ENCODE peak calls at places on chromosome 6, in ten cellular contexts. B is brain microvascular endothelial cell, O is WTC11, C is HEK293T, W is ACHN, N is H7, M is SW480, L is activated T-cell treated with anti-CD3 and anti-CD28 coated beads for 24 hours, P is HS-27A, Z is Right ventricle myocardium superior. I is an unnamed sample.

GRCh38 chr6:156395276-156395675 is 381.9 kb upstream of the ARID1B start:
- DNase-seq in B (no peak), O (no peak), C (no peak), W (no peak), N (no peak), M (no peak), L (peak), P (no peak), Z (no peak), I (no peak)

GRCh38 chr6:134520181-134521115 is 202.5 kb upstream of the SGK1 start:
- DNase-seq in B (no peak), O (no peak), C (no peak), W (peak), N (no peak), M (no peak), L (no peak), P (no peak), Z (no peak), I (peak)

GRCh38 chr6:140320799-140321099 is 946.3 kb upstream of the CITED2 start:
- DNase-seq in B (no peak), O (no peak), C (no peak), W (no peak), N (no peak), M (no peak), L (no peak), P (no peak), Z (no peak), I (no peak)

GRCh38 chr6:56959094-56959493 is 4.2 kb downstream of the BEND6 start:
- DNase-seq in B (no peak), O (no peak), C (no peak), W (no peak), N (no peak), M (no peak), L (no peak), P (no peak), Z (no peak), I (peak)

GRCh38 chr6:31001489-31001888 is 8.8 kb upstream of the MUC22 start:
- DNase-seq in B (no peak), O (no peak), C (no peak), W (no peak), N (no peak), M (no peak), L (no peak), P (no peak), Z (no peak), I (no peak)

GRCh38 chr6:146915671-146916127 is 288.5 kb upstream of the STXBP5 start:
- DNase-seq in B (peak), O (no peak), C (no peak), W (peak), N (no peak), M (no peak), L (no peak), P (peak), Z (no peak), I (peak)

GRCh38 chr6:136723780-136724179 is 68.5 kb downstream of the MAP3K5 start:
- DNase-seq in B (no peak), O (no peak), C (no peak), W (peak), N (no peak), M (peak), L (peak), P (no peak), Z (no peak), I (no peak)

GRCh38 chr6:104642871-104643270 is 216.8 kb downstream of the HACE1 start:
- DNase-seq in B (no peak), O (no peak), C (no peak), W (no peak), N (no peak), M (no peak), L (no peak), P (peak), Z (no peak), I (peak)

GRCh38 chr6:129921169-129921817 is 60.2 kb upstream of the TMEM244 start:
- DNase-seq in B (no peak), O (no peak), C (no peak), W (no peak), N (no peak), M (no peak), L (no peak), P (no peak), Z (no peak), I (no peak)

GRCh38 chr6:155509743-155510475 is 54.3 kb upstream of the NOX3 start:
- DNase-seq in B (no peak), O (no peak), C (no peak), W (no peak), N (no peak), M (no peak), L (no peak), P (no peak), Z (no peak), I (no peak)

GRCh38 chr6:170367241-170367640 is 60.7 kb downstream of the FAM120B start:
- DNase-seq in B (no peak), O (no peak), C (no peak), W (no peak), N (no peak), M (no peak), L (no peak), P (no peak), Z (no peak), I (no peak)

GRCh38 chr6:119541132-119541905 is 191.8 kb upstream of the MAN1A1 start:
- DNase-seq in B (peak), O (no peak), C (no peak), W (peak), N (no peak), M (peak), L (no peak), P (peak), Z (no peak), I (peak)

GRCh38 chr6:118812972-118813371 is 81.0 kb upstream of the ASF1A start:
- DNase-seq in B (peak), O (no peak), C (no peak), W (no peak), N (no peak), M (no peak), L (no peak), P (peak), Z (no peak), I (peak)

GRCh38 chr6:161257778-161258457 is 15.9 kb downstream of the AGPAT4 start:
- DNase-seq in B (peak), O (no peak), C (no peak), W (peak), N (no peak), M (no peak), L (no peak), P (no peak), Z (no peak), I (peak)